ENCODE peak calls at places on chromosomes 5 and 9, in eight cellular contexts. One of them, this sample, is unnamed.

GRCh38 chr5:150001660-150002493 is 1.3 kb downstream of the HMGXB3 start:
- DNase-seq in lung: peak; percentile 48
- DNase-seq in cardiac muscle cell: peak; percentile 63
- DNase-seq in NB4: peak; percentile 90
- DNase-seq in HFF-Myc: peak; percentile 43
- DNase-seq in progenitor cell of endocrine pancreas: no peak
- DNase-seq in CD4-positive, alpha-beta T cell: peak; percentile 52
- DNase-seq in HCT116: peak; percentile 48
- DNase-seq in this sample: peak; percentile 32

GRCh38 chr9:30932226-30932625 is 1452.2 kb upstream of the ACO1 start:
- DNase-seq in lung: no peak
- DNase-seq in cardiac muscle cell: no peak
- DNase-seq in NB4: no peak
- DNase-seq in HFF-Myc: no peak
- DNase-seq in progenitor cell of endocrine pancreas: no peak
- DNase-seq in CD4-positive, alpha-beta T cell: no peak
- DNase-seq in HCT116: peak; percentile 0
- DNase-seq in this sample: no peak

GRCh38 chr5:2615917-2616316 is 135.6 kb downstream of the IRX2 start:
- DNase-seq in lung: no peak
- DNase-seq in cardiac muscle cell: no peak
- DNase-seq in NB4: no peak
- DNase-seq in HFF-Myc: no peak
- DNase-seq in progenitor cell of endocrine pancreas: no peak
- DNase-seq in CD4-positive, alpha-beta T cell: no peak
- DNase-seq in HCT116: no peak
- DNase-seq in this sample: no peak

GRCh38 chr5:119360905-119361605 is 5.2 kb downstream of the TNFAIP8 start:
- DNase-seq in lung: no peak
- DNase-seq in cardiac muscle cell: no peak
- DNase-seq in NB4: no peak
- DNase-seq in HFF-Myc: no peak
- DNase-seq in progenitor cell of endocrine pancreas: no peak
- DNase-seq in CD4-positive, alpha-beta T cell: no peak
- DNase-seq in HCT116: no peak
- DNase-seq in this sample: no peak

GRCh38 chr5:130055572-130055971 is 151.3 kb downstream of the CHSY3 start:
- DNase-seq in lung: no peak
- DNase-seq in cardiac muscle cell: no peak
- DNase-seq in NB4: no peak
- DNase-seq in HFF-Myc: no peak
- DNase-seq in progenitor cell of endocrine pancreas: no peak
- DNase-seq in CD4-positive, alpha-beta T cell: no peak
- DNase-seq in HCT116: no peak
- DNase-seq in this sample: no peak

GRCh38 chr5:18483386-18483785 is 849.1 kb downstream of the TAF11L14 start:
- DNase-seq in lung: no peak
- DNase-seq in cardiac muscle cell: no peak
- DNase-seq in NB4: no peak
- DNase-seq in HFF-Myc: no peak
- DNase-seq in progenitor cell of endocrine pancreas: no peak
- DNase-seq in CD4-positive, alpha-beta T cell: no peak
- DNase-seq in HCT116: no peak
- DNase-seq in this sample: no peak

GRCh38 chr9:28951945-28952344 is 1378.7 kb upstream of the C9orf72 start:
- DNase-seq in lung: no peak
- DNase-seq in cardiac muscle cell: no peak
- DNase-seq in NB4: peak; percentile 50
- DNase-seq in HFF-Myc: no peak
- DNase-seq in progenitor cell of endocrine pancreas: no peak
- DNase-seq in CD4-positive, alpha-beta T cell: no peak
- DNase-seq in HCT116: no peak
- DNase-seq in this sample: no peak

GRCh38 chr5:58922392-58923171 is 339.7 kb downstream of the RAB3C start:
- DNase-seq in lung: peak; percentile 40
- DNase-seq in cardiac muscle cell: no peak
- DNase-seq in NB4: no peak
- DNase-seq in HFF-Myc: no peak
- DNase-seq in progenitor cell of endocrine pancreas: no peak
- DNase-seq in CD4-positive, alpha-beta T cell: no peak
- DNase-seq in HCT116: no peak
- DNase-seq in this sample: no peak

GRCh38 chr9:134474058-134474370 is 147.8 kb downstream of the RXRA start:
- DNase-seq in lung: no peak
- DNase-seq in cardiac muscle cell: no peak
- DNase-seq in NB4: no peak
- DNase-seq in HFF-Myc: no peak
- DNase-seq in progenitor cell of endocrine pancreas: no peak
- DNase-seq in CD4-positive, alpha-beta T cell: no peak
- DNase-seq in HCT116: no peak
- DNase-seq in this sample: no peak

GRCh38 chr9:18907927-18908625 is 124.9 kb downstream of the SAXO1 start:
- DNase-seq in lung: no peak
- DNase-seq in cardiac muscle cell: no peak
- DNase-seq in NB4: no peak
- DNase-seq in HFF-Myc: no peak
- DNase-seq in progenitor cell of endocrine pancreas: no peak
- DNase-seq in CD4-positive, alpha-beta T cell: no peak
- DNase-seq in HCT116: no peak
- DNase-seq in this sample: no peak

GRCh38 chr5:143887302-143887638 is 75.3 kb downstream of the HMHB1 start:
- DNase-seq in lung: peak; percentile 32
- DNase-seq in cardiac muscle cell: peak; percentile 46
- DNase-seq in NB4: no peak
- DNase-seq in HFF-Myc: peak; percentile 51
- DNase-seq in progenitor cell of endocrine pancreas: no peak
- DNase-seq in CD4-positive, alpha-beta T cell: no peak
- DNase-seq in HCT116: no peak
- DNase-seq in this sample: no peak

GRCh38 chr5:173243808-173244305 is 8.9 kb upstream of the NKX2-5 start:
- DNase-seq in lung: no peak
- DNase-seq in cardiac muscle cell: no peak
- DNase-seq in NB4: no peak
- DNase-seq in HFF-Myc: no peak
- DNase-seq in progenitor cell of endocrine pancreas: no peak
- DNase-seq in CD4-positive, alpha-beta T cell: no peak
- DNase-seq in HCT116: no peak
- DNase-seq in this sample: no peak

GRCh38 chr9:136286359-136286986 is 17.4 kb downstream of the CCDC187 start:
- DNase-seq in lung: no peak
- DNase-seq in cardiac muscle cell: no peak
- DNase-seq in NB4: no peak
- DNase-seq in HFF-Myc: no peak
- DNase-seq in progenitor cell of endocrine pancreas: no peak
- DNase-seq in CD4-positive, alpha-beta T cell: no peak
- DNase-seq in HCT116: no peak
- DNase-seq in this sample: no peak

GRCh38 chr9:116450378-116451139 is 236.5 kb upstream of the TRIM32 start:
- DNase-seq in lung: no peak
- DNase-seq in cardiac muscle cell: no peak
- DNase-seq in NB4: no peak
- DNase-seq in HFF-Myc: no peak
- DNase-seq in progenitor cell of endocrine pancreas: no peak
- DNase-seq in CD4-positive, alpha-beta T cell: no peak
- DNase-seq in HCT116: no peak
- DNase-seq in this sample: no peak

GRCh38 chr5:142316051-142316450 is 8.8 kb downstream of the SPRY4 start:
- DNase-seq in lung: no peak
- DNase-seq in cardiac muscle cell: peak; percentile 67
- DNase-seq in NB4: no peak
- DNase-seq in HFF-Myc: no peak
- DNase-seq in progenitor cell of endocrine pancreas: no peak
- DNase-seq in CD4-positive, alpha-beta T cell: no peak
- DNase-seq in HCT116: no peak
- DNase-seq in this sample: no peak

GRCh38 chr5:96150007-96150406 is 188.4 kb upstream of the ELL2 start:
- DNase-seq in lung: no peak
- DNase-seq in cardiac muscle cell: no peak
- DNase-seq in NB4: no peak
- DNase-seq in HFF-Myc: no peak
- DNase-seq in progenitor cell of endocrine pancreas: no peak
- DNase-seq in CD4-positive, alpha-beta T cell: no peak
- DNase-seq in HCT116: no peak
- DNase-seq in this sample: no peak

GRCh38 chr5:77935516-77936364 is 159.6 kb upstream of the TBCA start:
- DNase-seq in lung: no peak
- DNase-seq in cardiac muscle cell: no peak
- DNase-seq in NB4: peak; percentile 90
- DNase-seq in HFF-Myc: no peak
- DNase-seq in progenitor cell of endocrine pancreas: no peak
- DNase-seq in CD4-positive, alpha-beta T cell: peak; percentile 10
- DNase-seq in HCT116: no peak
- DNase-seq in this sample: no peak

GRCh38 chr9:114082017-114082735 is 4.1 kb upstream of the AMBP start:
- DNase-seq in lung: peak; percentile 92
- DNase-seq in cardiac muscle cell: peak; percentile 92
- DNase-seq in NB4: peak; percentile 82
- DNase-seq in HFF-Myc: peak; percentile 83
- DNase-seq in progenitor cell of endocrine pancreas: peak; percentile 83
- DNase-seq in CD4-positive, alpha-beta T cell: peak; percentile 53
- DNase-seq in HCT116: peak; percentile 70
- DNase-seq in this sample: peak; percentile 95

GRCh38 chr9:130069048-130069447 is 15.3 kb downstream of the GPR107 start:
- DNase-seq in lung: no peak
- DNase-seq in cardiac muscle cell: no peak
- DNase-seq in NB4: peak; percentile 24
- DNase-seq in HFF-Myc: no peak
- DNase-seq in progenitor cell of endocrine pancreas: no peak
- DNase-seq in CD4-positive, alpha-beta T cell: no peak
- DNase-seq in HCT116: no peak
- DNase-seq in this sample: no peak

GRCh38 chr5:168946363-168946762 is 354.6 kb downstream of the SLIT3 start:
- DNase-seq in lung: no peak
- DNase-seq in cardiac muscle cell: peak; percentile 69
- DNase-seq in NB4: peak; percentile 25
- DNase-seq in HFF-Myc: no peak
- DNase-seq in progenitor cell of endocrine pancreas: peak; percentile 9
- DNase-seq in CD4-positive, alpha-beta T cell: no peak
- DNase-seq in HCT116: no peak
- DNase-seq in this sample: peak; percentile 47
- TF ChIP-seq CTCF in lung: no peak
- TF ChIP-seq CTCF in cardiac muscle cell: peak; percentile 33
- TF ChIP-seq CTCF in NB4: no peak
- TF ChIP-seq CTCF in HFF-Myc: peak; percentile 9
- TF ChIP-seq CTCF in progenitor cell of endocrine pancreas: peak; percentile 46
- TF ChIP-seq CTCF in CD4-positive, alpha-beta T cell: no peak
- TF ChIP-seq CTCF in HCT116: no peak
- TF ChIP-seq CTCF in this sample: peak; percentile 55

GRCh38 chr5:36175043-36175442 is 23.1 kb downstream of the SKP2 start:
- DNase-seq in lung: no peak
- DNase-seq in cardiac muscle cell: no peak
- DNase-seq in NB4: no peak
- DNase-seq in HFF-Myc: no peak
- DNase-seq in progenitor cell of endocrine pancreas: no peak
- DNase-seq in CD4-positive, alpha-beta T cell: no peak
- DNase-seq in HCT116: no peak
- DNase-seq in this sample: no peak

GRCh38 chr5:36179950-36180349 is 28.0 kb downstream of the SKP2 start:
- DNase-seq in lung: no peak
- DNase-seq in cardiac muscle cell: no peak
- DNase-seq in NB4: no peak
- DNase-seq in HFF-Myc: no peak
- DNase-seq in progenitor cell of endocrine pancreas: no peak
- DNase-seq in CD4-positive, alpha-beta T cell: no peak
- DNase-seq in HCT116: no peak
- DNase-seq in this sample: no peak

GRCh38 chr5:36180556-36181350 is 28.8 kb downstream of the SKP2 start:
- DNase-seq in lung: no peak
- DNase-seq in cardiac muscle cell: no peak
- DNase-seq in NB4: no peak
- DNase-seq in HFF-Myc: no peak
- DNase-seq in progenitor cell of endocrine pancreas: no peak
- DNase-seq in CD4-positive, alpha-beta T cell: no peak
- DNase-seq in HCT116: no peak
- DNase-seq in this sample: no peak

GRCh38 chr5:36177154-36177553 is 25.2 kb downstream of the SKP2 start:
- DNase-seq in lung: no peak
- DNase-seq in cardiac muscle cell: no peak
- DNase-seq in NB4: no peak
- DNase-seq in HFF-Myc: no peak
- DNase-seq in progenitor cell of endocrine pancreas: no peak
- DNase-seq in CD4-positive, alpha-beta T cell: no peak
- DNase-seq in HCT116: no peak
- DNase-seq in this sample: no peak

DNA sequence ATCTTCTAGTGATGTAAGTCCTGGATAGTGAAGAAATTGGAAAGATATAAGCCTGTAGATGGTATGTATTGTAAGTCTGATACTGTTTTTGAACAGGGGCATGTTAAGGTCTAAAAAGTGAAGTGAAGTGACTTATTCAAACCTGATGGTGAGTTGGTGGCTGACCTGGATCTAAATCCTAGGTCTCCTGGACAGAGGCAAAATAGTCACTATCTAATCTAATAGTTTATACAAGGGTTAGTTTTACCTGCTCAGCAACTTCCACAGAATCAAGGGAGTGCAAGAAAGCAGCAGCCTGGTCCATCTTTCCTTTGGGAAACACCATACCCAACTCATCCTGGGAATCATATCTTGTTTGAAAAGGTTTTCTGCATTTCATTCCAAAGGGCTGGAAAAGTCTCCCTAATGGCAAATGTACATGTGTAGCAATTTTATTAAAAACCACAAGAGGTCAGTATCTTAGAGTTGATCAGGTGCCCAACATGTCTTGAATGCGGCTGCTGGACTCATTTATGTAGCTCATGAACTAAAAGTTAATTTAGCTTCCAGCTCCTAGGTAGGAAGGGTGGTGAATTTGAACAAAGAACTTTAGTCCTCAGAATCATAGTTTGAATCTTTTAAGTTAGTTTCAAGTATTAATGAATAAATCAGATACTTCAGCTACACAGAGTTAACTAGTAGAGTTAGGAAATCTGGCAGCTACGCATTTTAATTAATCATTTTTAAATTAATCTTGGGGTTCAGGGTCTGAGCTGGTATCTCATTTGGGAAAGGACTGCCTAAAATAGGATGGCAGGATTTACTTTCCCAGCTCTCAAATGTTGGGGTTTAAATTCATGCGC is 26.0 kb downstream of the SKP2 start:
- DNase-seq in lung: no peak
- DNase-seq in cardiac muscle cell: peak; percentile 52
- DNase-seq in NB4: peak; percentile 42
- DNase-seq in HFF-Myc: peak; percentile 26
- DNase-seq in progenitor cell of endocrine pancreas: no peak
- DNase-seq in CD4-positive, alpha-beta T cell: no peak
- DNase-seq in HCT116: peak; percentile 7
- DNase-seq in this sample: no peak
- TF ChIP-seq CTCF in lung: peak; percentile 9
- TF ChIP-seq CTCF in cardiac muscle cell: peak; percentile 53
- TF ChIP-seq CTCF in NB4: peak; percentile 23
- TF ChIP-seq CTCF in HFF-Myc: peak; percentile 39
- TF ChIP-seq CTCF in progenitor cell of endocrine pancreas: peak; percentile 69
- TF ChIP-seq CTCF in CD4-positive, alpha-beta T cell: peak; percentile 12
- TF ChIP-seq CTCF in HCT116: peak; percentile 42
- TF ChIP-seq CTCF in this sample: peak; percentile 53

GRCh38 chr9:2132484-2133082 is 117.4 kb downstream of the SMARCA2 start:
- DNase-seq in lung: no peak
- DNase-seq in cardiac muscle cell: peak; percentile 48
- DNase-seq in NB4: peak; percentile 57
- DNase-seq in HFF-Myc: no peak
- DNase-seq in progenitor cell of endocrine pancreas: no peak
- DNase-seq in CD4-positive, alpha-beta T cell: no peak
- DNase-seq in HCT116: peak; percentile 6
- DNase-seq in this sample: no peak
- TF ChIP-seq CTCF in lung: peak; percentile 49
- TF ChIP-seq CTCF in cardiac muscle cell: peak; percentile 84
- TF ChIP-seq CTCF in NB4: peak; percentile 80
- TF ChIP-seq CTCF in HFF-Myc: peak; percentile 50
- TF ChIP-seq CTCF in progenitor cell of endocrine pancreas: peak; percentile 86
- TF ChIP-seq CTCF in CD4-positive, alpha-beta T cell: peak; percentile 75
- TF ChIP-seq CTCF in HCT116: peak; percentile 34
- TF ChIP-seq CTCF in this sample: peak; percentile 81

GRCh38 chr5:137888875-137889759 is at the start of gene PKD2L2:
- DNase-seq in lung: peak; percentile 74
- DNase-seq in cardiac muscle cell: peak; percentile 60
- DNase-seq in NB4: peak; percentile 94
- DNase-seq in HFF-Myc: peak; percentile 20
- DNase-seq in progenitor cell of endocrine pancreas: no peak
- DNase-seq in CD4-positive, alpha-beta T cell: peak; percentile 76
- DNase-seq in HCT116: no peak
- DNase-seq in this sample: no peak
- TF ChIP-seq CTCF in lung: no peak
- TF ChIP-seq CTCF in cardiac muscle cell: peak; percentile 8
- TF ChIP-seq CTCF in NB4: no peak
- TF ChIP-seq CTCF in HFF-Myc: no peak
- TF ChIP-seq CTCF in progenitor cell of endocrine pancreas: no peak
- TF ChIP-seq CTCF in CD4-positive, alpha-beta T cell: no peak
- TF ChIP-seq CTCF in HCT116: no peak
- TF ChIP-seq CTCF in this sample: no peak